ENCODE peak calls at places on chromosomes 11 and 22, in nine cellular contexts. K is IMR-90, Q is astrocyte, L is heart left ventricle, Z is hepatocyte, T is adrenal gland, C is bronchial epithelial cell, N is ascending aorta, D is PC-3. I is an unnamed sample.

GRCh38 chr11:122180435-122180834 is 64.4 kb upstream of the BLID start:
- DNase-seq in C (peak; percentile 88), Z (peak; percentile 18), K (peak; percentile 98), L (no peak), D (peak; percentile 99), Q (peak; percentile 97), T (no peak), N (peak; percentile 87), I (peak; percentile 81)

GRCh38 chr22:35540600-35541253 is at the start of gene RASD2:
- DNase-seq in D (peak; percentile 20), C (no peak), Q (no peak), Z (peak; percentile 60), K (peak; percentile 19), T (peak; percentile 45), L (peak; percentile 50), N (peak; percentile 73), I (no peak)

GRCh38 chr11:86292912-86293606 is 9.0 kb upstream of the HIKESHI start:
- DNase-seq in C (no peak), D (no peak), Q (no peak), Z (no peak), L (no peak), N (no peak), T (no peak), K (no peak), I (no peak)

GRCh38 chr22:44399906-44400762 is 87.4 kb upstream of the SHISAL1 start:
- DNase-seq in T (no peak), N (peak; percentile 40), C (no peak), K (no peak), Z (no peak), D (no peak), L (no peak), Q (no peak), I (no peak)

GRCh38 chr11:114279778-114280532 is 16.2 kb upstream of the NNMT start:
- DNase-seq in Q (no peak), T (no peak), C (peak; percentile 56), N (no peak), Z (no peak), K (peak; percentile 61), D (peak; percentile 75), L (no peak), I (no peak)

GRCh38 chr11:8671242-8671641 is 11.2 kb downstream of the TRIM66 start:
- DNase-seq in T (peak; percentile 74), L (peak; percentile 78), C (peak; percentile 94), Z (peak; percentile 52), K (peak; percentile 97), N (peak; percentile 84), D (peak; percentile 80), Q (peak; percentile 93), I (peak; percentile 75)

GRCh38 chr11:71080239-71081097 is 171.9 kb downstream of the SHANK2 start:
- DNase-seq in T (peak; percentile 77), C (peak; percentile 60), D (peak; percentile 79), L (no peak), K (peak; percentile 58), N (no peak), Q (peak; percentile 8), Z (peak; percentile 82), I (peak; percentile 45)

GRCh38 chr22:40058265-40058664 is 63.5 kb downstream of the FAM83F start:
- DNase-seq in K (no peak), Z (no peak), N (no peak), T (peak; percentile 41), D (no peak), L (no peak), C (no peak), Q (no peak), I (no peak)

GRCh38 chr11:69464621-69464960 is 16.9 kb upstream of the LINC01488 start:
- DNase-seq in C (no peak), K (no peak), N (no peak), Z (no peak), L (no peak), Q (no peak), D (no peak), T (no peak), I (no peak)

GRCh38 chr11:35546317-35546716 is 20.9 kb upstream of the PAMR1 start:
- DNase-seq in Z (no peak), D (no peak), N (no peak), L (no peak), K (no peak), T (no peak), C (no peak), Q (no peak), I (no peak)

GRCh38 chr11:29208117-29208516 is 808.7 kb downstream of the KCNA4 start:
- DNase-seq in Q (peak; percentile 56), C (no peak), K (peak; percentile 41), N (no peak), L (no peak), D (no peak), T (no peak), Z (no peak), I (no peak)

GRCh38 chr11:32340181-32340580 is 95.2 kb downstream of the WT1 start:
- DNase-seq in K (no peak), Z (no peak), N (no peak), T (no peak), D (no peak), C (no peak), L (no peak), Q (no peak), I (no peak)

GRCh38 chr11:119155733-119156492 is 7.1 kb downstream of the ABCG4 start:
- DNase-seq in D (peak; percentile 36), N (no peak), L (no peak), C (no peak), Z (no peak), K (no peak), Q (no peak), T (no peak), I (no peak)

GRCh38 chr22:36729321-36729720 is 25.8 kb upstream of the CACNG2 start:
- DNase-seq in Z (no peak), T (no peak), L (no peak), N (peak; percentile 45), D (no peak), Q (no peak), K (no peak), C (no peak), I (no peak)

GRCh38 chr11:75740681-75741080 is 23.0 kb downstream of the MOGAT2 start:
- DNase-seq in K (no peak), Z (no peak), Q (no peak), N (no peak), L (no peak), C (no peak), D (no peak), T (no peak), I (no peak)

GRCh38 chr11:328012-328411 is 7.4 kb upstream of the IFITM3 start:
- DNase-seq in K (no peak), C (no peak), Q (no peak), D (no peak), N (peak; percentile 57), L (no peak), Z (no peak), T (no peak), I (no peak)

DNA sequence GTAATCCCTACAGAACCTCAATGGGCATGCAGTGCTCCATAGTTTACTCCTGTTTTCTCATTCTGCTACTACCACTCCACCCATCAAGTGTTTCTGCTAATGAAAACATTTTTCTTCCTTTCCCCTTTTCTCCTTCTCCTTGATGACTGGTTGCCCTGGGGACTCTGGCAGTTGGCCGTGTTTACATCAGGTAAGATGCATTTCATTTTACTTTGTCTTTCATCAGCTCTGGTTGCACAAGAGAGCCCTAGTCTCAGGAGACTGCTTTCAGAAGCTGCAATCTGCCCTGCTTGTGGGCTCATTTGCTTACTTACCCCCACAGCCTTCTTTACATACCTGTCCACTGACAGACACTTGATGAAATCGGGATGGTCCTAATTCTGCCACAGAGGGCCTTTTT is 19.6 kb upstream of the LIMK2 start:
- DNase-seq in N (no peak), Q (no peak), K (peak; percentile 77), D (no peak), Z (no peak), L (no peak), C (peak; percentile 72), T (no peak), I (peak; percentile 10)
- TF ChIP-seq CTCF in N (no peak), Q (no peak), K (no peak), D (no peak), Z (no peak), L (no peak), C (no peak), T (no peak), I (no peak)

GRCh38 chr11:45180158-45180887 is 33.9 kb downstream of the PRDM11 start:
- DNase-seq in T (peak; percentile 55), L (peak; percentile 58), Z (peak; percentile 93), C (peak; percentile 25), D (peak; percentile 56), N (peak; percentile 78), Q (no peak), K (no peak), I (no peak)
- H3K4me3 ChIP-seq in T (peak overlapping the region; percentile 84), L (peak overlapping the region; percentile 63), Z (peak overlapping the region; percentile 78), C (peak overlapping the region; percentile 51), D (peak overlapping the region; percentile 63), N (peak overlapping the region; percentile 81), Q (peak overlapping the region; percentile 41), K (peak overlapping the region; percentile 42), I (peak overlapping the region; percentile 49)

DNA sequence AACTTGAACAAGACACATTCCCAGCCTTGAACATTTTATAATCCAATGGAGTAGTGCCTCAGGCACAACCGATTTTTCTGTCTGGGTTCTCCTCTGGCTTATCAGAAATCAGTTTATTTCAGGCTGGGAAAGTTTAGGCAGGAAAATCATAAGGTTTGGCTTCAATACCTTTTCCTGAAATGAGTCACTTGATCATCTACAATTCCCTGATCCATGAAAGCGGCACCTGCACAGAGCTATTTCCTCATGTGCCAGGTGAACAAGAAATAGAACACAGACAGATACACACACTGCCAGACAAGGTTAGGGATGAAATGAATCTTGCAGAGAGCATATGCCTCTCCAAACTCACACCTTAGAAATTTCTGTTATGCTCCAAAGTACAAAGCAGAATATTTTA is 106.7 kb upstream of the OR9G4 start:
- DNase-seq in L (no peak), Z (no peak), C (peak; percentile 56), N (no peak), K (no peak), Q (no peak), T (no peak), D (no peak), I (no peak)
- H3K27me3 ChIP-seq in L (peaks cover 4% of the 10 kb centered on the region), Z (no peaks in the 10 kb centered on the region), C (peaks cover 1% of the 10 kb centered on the region), N (no peaks in the 10 kb centered on the region), K (no peaks in the 10 kb centered on the region), Q (no peaks in the 10 kb centered on the region), T (no peaks in the 10 kb centered on the region), D (peaks cover 37% of the 10 kb centered on the region), I (no peaks in the 10 kb centered on the region)

GRCh38 chr11:109374032-109374431 is 48.0 kb upstream of the C11orf87 start:
- DNase-seq in D (no peak), N (no peak), L (no peak), Q (no peak), K (no peak), C (no peak), Z (no peak), T (no peak), I (no peak)

GRCh38 chr11:109371444-109372176 is 50.4 kb upstream of the C11orf87 start:
- DNase-seq in D (no peak), T (no peak), K (no peak), C (peak; percentile 26), L (no peak), Q (no peak), Z (no peak), N (no peak), I (no peak)

GRCh38 chr11:109377039-109377742 is 44.8 kb upstream of the C11orf87 start:
- DNase-seq in T (no peak), C (no peak), Q (no peak), L (no peak), D (no peak), Z (no peak), K (no peak), N (no peak), I (no peak)

GRCh38 chr11:109378049-109378448 is 43.9 kb upstream of the C11orf87 start:
- DNase-seq in Q (no peak), C (no peak), K (no peak), D (no peak), L (no peak), N (no peak), Z (no peak), T (no peak), I (no peak)

GRCh38 chr11:109374441-109374840 is 47.5 kb upstream of the C11orf87 start:
- DNase-seq in T (no peak), N (no peak), Z (no peak), D (no peak), Q (no peak), L (no peak), C (peak; percentile 18), K (no peak), I (no peak)
- TF ChIP-seq CTCF in T (no peak), N (no peak), Z (no peak), D (no peak), Q (no peak), L (no peak), C (no peak), K (no peak), I (no peak)